ENCODE peak calls at places on chromosome 5, in nine cellular contexts. One of them, this sample, is unnamed.

GRCh38 chr5:61331407-61332368 is at the start of gene ZSWIM6:
- DNase-seq in GM18507: peak; percentile 92
- DNase-seq in left lobe of liver: peak; percentile 99
- DNase-seq in PC-9: peak; percentile 94
- DNase-seq in stimulated activated naive B cell treated with anti-CD40 and anti-IgM and Interleukin-4, amounts not matched to agents 10 μg/mL and 1 μg/mL and 100 μg/mL, for 72 hours: peak; percentile 94
- DNase-seq in stimulated activated CD8-positive, alpha-beta memory T cell treated with anti-CD3 and anti-CD28 coated beads, Interleukin-15, amount 100 ng/mL, for 1 hour: peak; percentile 97
- DNase-seq in GM20000: peak; percentile 99
- DNase-seq in stimulated activated CD4-positive, alpha-beta T cell treated with anti-CD3 and anti-CD28 coated beads, Interleukin-2, amount 100 ng/mL, for 48 hours: peak; percentile 94
- DNase-seq in AG04449: peak; percentile 97
- DNase-seq in this sample: peak; percentile 95

GRCh38 chr5:158121678-158122077 is 262.7 kb upstream of the CLINT1 start:
- DNase-seq in GM18507: no peak
- DNase-seq in stimulated activated naive B cell treated with anti-CD40 and anti-IgM and Interleukin-4, amounts not matched to agents 10 μg/mL and 1 μg/mL and 100 μg/mL, for 72 hours: no peak
- DNase-seq in stimulated activated CD4-positive, alpha-beta T cell treated with anti-CD3 and anti-CD28 coated beads, Interleukin-2, amount 100 ng/mL, for 48 hours: no peak
- DNase-seq in left lobe of liver: no peak
- DNase-seq in GM20000: no peak
- DNase-seq in AG04449: no peak
- DNase-seq in PC-9: no peak
- DNase-seq in stimulated activated CD8-positive, alpha-beta memory T cell treated with anti-CD3 and anti-CD28 coated beads, Interleukin-15, amount 100 ng/mL, for 1 hour: no peak
- DNase-seq in this sample: no peak

GRCh38 chr5:81429363-81429762 is 35.4 kb upstream of the ACOT12 start:
- DNase-seq in stimulated activated CD8-positive, alpha-beta memory T cell treated with anti-CD3 and anti-CD28 coated beads, Interleukin-15, amount 100 ng/mL, for 1 hour: no peak
- DNase-seq in stimulated activated naive B cell treated with anti-CD40 and anti-IgM and Interleukin-4, amounts not matched to agents 10 μg/mL and 1 μg/mL and 100 μg/mL, for 72 hours: no peak
- DNase-seq in AG04449: no peak
- DNase-seq in GM18507: no peak
- DNase-seq in GM20000: no peak
- DNase-seq in left lobe of liver: no peak
- DNase-seq in stimulated activated CD4-positive, alpha-beta T cell treated with anti-CD3 and anti-CD28 coated beads, Interleukin-2, amount 100 ng/mL, for 48 hours: no peak
- DNase-seq in PC-9: no peak
- DNase-seq in this sample: no peak

GRCh38 chr5:71482132-71482531 is 26.7 kb downstream of the BDP1 start:
- DNase-seq in stimulated activated CD8-positive, alpha-beta memory T cell treated with anti-CD3 and anti-CD28 coated beads, Interleukin-15, amount 100 ng/mL, for 1 hour: no peak
- DNase-seq in PC-9: peak; percentile 43
- DNase-seq in left lobe of liver: peak; percentile 49
- DNase-seq in AG04449: no peak
- DNase-seq in GM20000: no peak
- DNase-seq in stimulated activated CD4-positive, alpha-beta T cell treated with anti-CD3 and anti-CD28 coated beads, Interleukin-2, amount 100 ng/mL, for 48 hours: no peak
- DNase-seq in stimulated activated naive B cell treated with anti-CD40 and anti-IgM and Interleukin-4, amounts not matched to agents 10 μg/mL and 1 μg/mL and 100 μg/mL, for 72 hours: no peak
- DNase-seq in GM18507: no peak
- DNase-seq in this sample: no peak

GRCh38 chr5:41736641-41737040 is 133.6 kb downstream of the OXCT1 start:
- DNase-seq in PC-9: no peak
- DNase-seq in stimulated activated naive B cell treated with anti-CD40 and anti-IgM and Interleukin-4, amounts not matched to agents 10 μg/mL and 1 μg/mL and 100 μg/mL, for 72 hours: no peak
- DNase-seq in GM18507: no peak
- DNase-seq in stimulated activated CD4-positive, alpha-beta T cell treated with anti-CD3 and anti-CD28 coated beads, Interleukin-2, amount 100 ng/mL, for 48 hours: no peak
- DNase-seq in AG04449: peak; percentile 63
- DNase-seq in left lobe of liver: no peak
- DNase-seq in GM20000: no peak
- DNase-seq in stimulated activated CD8-positive, alpha-beta memory T cell treated with anti-CD3 and anti-CD28 coated beads, Interleukin-15, amount 100 ng/mL, for 1 hour: no peak
- DNase-seq in this sample: no peak

GRCh38 chr5:84393969-84394368 is 9.3 kb upstream of the EDIL3 start:
- DNase-seq in stimulated activated CD8-positive, alpha-beta memory T cell treated with anti-CD3 and anti-CD28 coated beads, Interleukin-15, amount 100 ng/mL, for 1 hour: no peak
- DNase-seq in AG04449: no peak
- DNase-seq in GM18507: no peak
- DNase-seq in stimulated activated naive B cell treated with anti-CD40 and anti-IgM and Interleukin-4, amounts not matched to agents 10 μg/mL and 1 μg/mL and 100 μg/mL, for 72 hours: no peak
- DNase-seq in left lobe of liver: no peak
- DNase-seq in PC-9: peak; percentile 72
- DNase-seq in stimulated activated CD4-positive, alpha-beta T cell treated with anti-CD3 and anti-CD28 coated beads, Interleukin-2, amount 100 ng/mL, for 48 hours: no peak
- DNase-seq in GM20000: no peak
- DNase-seq in this sample: no peak

GRCh38 chr5:90985341-90985740 is 397.8 kb downstream of the ARRDC3 start:
- DNase-seq in stimulated activated CD4-positive, alpha-beta T cell treated with anti-CD3 and anti-CD28 coated beads, Interleukin-2, amount 100 ng/mL, for 48 hours: no peak
- DNase-seq in stimulated activated naive B cell treated with anti-CD40 and anti-IgM and Interleukin-4, amounts not matched to agents 10 μg/mL and 1 μg/mL and 100 μg/mL, for 72 hours: no peak
- DNase-seq in GM18507: no peak
- DNase-seq in stimulated activated CD8-positive, alpha-beta memory T cell treated with anti-CD3 and anti-CD28 coated beads, Interleukin-15, amount 100 ng/mL, for 1 hour: no peak
- DNase-seq in GM20000: no peak
- DNase-seq in AG04449: no peak
- DNase-seq in PC-9: no peak
- DNase-seq in left lobe of liver: no peak
- DNase-seq in this sample: no peak

GRCh38 chr5:172821340-172821985 is 12.6 kb upstream of the ERGIC1 start:
- DNase-seq in PC-9: no peak
- DNase-seq in left lobe of liver: no peak
- DNase-seq in stimulated activated CD4-positive, alpha-beta T cell treated with anti-CD3 and anti-CD28 coated beads, Interleukin-2, amount 100 ng/mL, for 48 hours: no peak
- DNase-seq in GM18507: no peak
- DNase-seq in stimulated activated naive B cell treated with anti-CD40 and anti-IgM and Interleukin-4, amounts not matched to agents 10 μg/mL and 1 μg/mL and 100 μg/mL, for 72 hours: no peak
- DNase-seq in GM20000: no peak
- DNase-seq in stimulated activated CD8-positive, alpha-beta memory T cell treated with anti-CD3 and anti-CD28 coated beads, Interleukin-15, amount 100 ng/mL, for 1 hour: no peak
- DNase-seq in AG04449: no peak
- DNase-seq in this sample: no peak